ENCODE peak calls at places on chromosomes 6 and 20, in five cellular contexts. D, B, Q, A and U are unnamed samples.

GRCh38 chr6:49453221-49453620 is 9.8 kb downstream of the MMUT start:
- DNase-seq in A (no peak), Q (no peak), B (no peak), D (peak), U (peak)

GRCh38 chr6:111848262-111848661 is 25.0 kb downstream of the FYN start:
- DNase-seq in Q (no peak), B (no peak), A (no peak), D (no peak), U (no peak)

GRCh38 chr6:35386989-35387388 is 44.6 kb downstream of the PPARD start:
- DNase-seq in A (no peak), D (no peak), Q (no peak), B (no peak), U (peak)

GRCh38 chr6:138084904-138085838 is 22.0 kb downstream of the PERP start:
- DNase-seq in A (no peak), B (no peak), Q (no peak), D (no peak), U (no peak)

GRCh38 chr20:41362748-41363140 is 3.9 kb downstream of the EMILIN3 start:
- DNase-seq in A (no peak), Q (no peak), D (no peak), B (no peak), U (no peak)

GRCh38 chr6:160912411-160912810 is 79.2 kb upstream of the MAP3K4 start:
- DNase-seq in Q (no peak), B (no peak), D (no peak), A (no peak), U (no peak)

GRCh38 chr6:28734443-28734959 is 189.3 kb downstream of the TRIM27 start:
- DNase-seq in A (no peak), B (no peak), D (no peak), Q (no peak), U (no peak)

GRCh38 chr20:32960222-32960518 is 44.1 kb downstream of the SUN5 start:
- DNase-seq in B (no peak), D (no peak), Q (no peak), A (no peak), U (no peak)

GRCh38 chr6:150492941-150493340 is 106.7 kb upstream of the PLEKHG1 start:
- DNase-seq in D (peak), A (no peak), Q (no peak), B (no peak), U (peak)

GRCh38 chr20:271528-271927 is 14.0 kb downstream of the DEFB132 start:
- DNase-seq in D (no peak), B (no peak), Q (no peak), A (no peak), U (no peak)

GRCh38 chr20:19976595-19977372 is 40.4 kb upstream of the NAA20 start:
- DNase-seq in D (peak), Q (no peak), A (no peak), B (no peak), U (peak)

GRCh38 chr20:49482621-49483017 is at the start of gene KCNB1:
- DNase-seq in A (peak), D (peak), Q (peak), B (peak), U (peak)

GRCh38 chr6:15582499-15582898 is 80.3 kb downstream of the DTNBP1 start:
- DNase-seq in B (no peak), D (no peak), A (no peak), Q (no peak), U (peak)

GRCh38 chr20:43191946-43192847 is 2.5 kb upstream of the PTPRT start:
- DNase-seq in B (peak), A (no peak), Q (no peak), D (peak), U (peak)

GRCh38 chr20:31341470-31341869 is 26.9 kb upstream of the DEFB118 start:
- DNase-seq in D (no peak), B (no peak), A (no peak), Q (no peak), U (no peak)